ENCODE peak calls at places on chromosomes 3 and 15, in six cellular contexts. One of them, this sample, is unnamed.

GRCh38 chr3:69671082-69671952 is 67.9 kb upstream of the MITF start:
- DNase-seq in AG09319: no peak
- DNase-seq in cardiac fibroblast: peak
- DNase-seq in Panc1: no peak
- DNase-seq in iris pigment epithelial cell: peak
- DNase-seq in testis: peak
- DNase-seq in this sample: no peak

GRCh38 chr3:104992618-104993017 is 374.1 kb upstream of the ALCAM start:
- DNase-seq in testis: no peak
- DNase-seq in Panc1: no peak
- DNase-seq in cardiac fibroblast: no peak
- DNase-seq in AG09319: no peak
- DNase-seq in iris pigment epithelial cell: no peak
- DNase-seq in this sample: no peak

GRCh38 chr3:117059054-117059989 is 349.7 kb downstream of the TUSC7 start:
- DNase-seq in testis: no peak
- DNase-seq in Panc1: no peak
- DNase-seq in AG09319: no peak
- DNase-seq in cardiac fibroblast: peak
- DNase-seq in iris pigment epithelial cell: peak
- DNase-seq in this sample: no peak

GRCh38 chr3:1515842-1516241 is 423.0 kb downstream of the CNTN6 start:
- DNase-seq in iris pigment epithelial cell: no peak
- DNase-seq in Panc1: no peak
- DNase-seq in AG09319: no peak
- DNase-seq in cardiac fibroblast: no peak
- DNase-seq in testis: no peak
- DNase-seq in this sample: no peak

GRCh38 chr3:46833346-46834300 is 29.6 kb downstream of the MYL3 start:
- DNase-seq in testis: no peak
- DNase-seq in cardiac fibroblast: no peak
- DNase-seq in iris pigment epithelial cell: no peak
- DNase-seq in AG09319: no peak
- DNase-seq in Panc1: no peak
- DNase-seq in this sample: no peak

GRCh38 chr3:194935061-194935460 is 249.4 kb downstream of the FAM43A start:
- DNase-seq in iris pigment epithelial cell: no peak
- DNase-seq in Panc1: no peak
- DNase-seq in cardiac fibroblast: no peak
- DNase-seq in testis: no peak
- DNase-seq in AG09319: no peak
- DNase-seq in this sample: no peak

GRCh38 chr3:185361920-185362319 is 1.0 kb upstream of the MAP3K13 start:
- DNase-seq in cardiac fibroblast: no peak
- DNase-seq in Panc1: no peak
- DNase-seq in testis: no peak
- DNase-seq in AG09319: no peak
- DNase-seq in iris pigment epithelial cell: peak
- DNase-seq in this sample: no peak

GRCh38 chr3:46895204-46895660 is 17.7 kb downstream of the PTH1R start:
- DNase-seq in cardiac fibroblast: peak
- DNase-seq in AG09319: no peak
- DNase-seq in testis: peak
- DNase-seq in Panc1: peak
- DNase-seq in iris pigment epithelial cell: peak
- DNase-seq in this sample: peak

GRCh38 chr15:38186505-38186904 is 66.1 kb upstream of the SPRED1 start:
- DNase-seq in testis: no peak
- DNase-seq in Panc1: no peak
- DNase-seq in AG09319: no peak
- DNase-seq in cardiac fibroblast: no peak
- DNase-seq in iris pigment epithelial cell: no peak
- DNase-seq in this sample: no peak

GRCh38 chr3:64595253-64595694 is 92.5 kb downstream of the ADAMTS9 start:
- DNase-seq in cardiac fibroblast: peak
- DNase-seq in AG09319: no peak
- DNase-seq in Panc1: no peak
- DNase-seq in iris pigment epithelial cell: peak
- DNase-seq in testis: peak
- DNase-seq in this sample: no peak

GRCh38 chr15:68888419-68888818 is 41.9 kb upstream of the SPESP1 start:
- DNase-seq in cardiac fibroblast: no peak
- DNase-seq in iris pigment epithelial cell: no peak
- DNase-seq in testis: no peak
- DNase-seq in Panc1: no peak
- DNase-seq in AG09319: no peak
- DNase-seq in this sample: no peak

GRCh38 chr15:74543043-74543422 is 2.0 kb downstream of the ARID3B start:
- DNase-seq in testis: no peak
- DNase-seq in cardiac fibroblast: no peak
- DNase-seq in Panc1: no peak
- DNase-seq in AG09319: no peak
- DNase-seq in iris pigment epithelial cell: no peak
- DNase-seq in this sample: no peak

GRCh38 chr15:91941871-91942270 is 88.4 kb downstream of the SLCO3A1 start:
- DNase-seq in AG09319: no peak
- DNase-seq in Panc1: no peak
- DNase-seq in testis: no peak
- DNase-seq in cardiac fibroblast: peak
- DNase-seq in iris pigment epithelial cell: no peak
- DNase-seq in this sample: no peak

GRCh38 chr15:44325568-44325967 is 37.0 kb downstream of the GOLM2 start:
- DNase-seq in iris pigment epithelial cell: no peak
- DNase-seq in testis: no peak
- DNase-seq in Panc1: no peak
- DNase-seq in cardiac fibroblast: no peak
- DNase-seq in AG09319: no peak
- DNase-seq in this sample: no peak

GRCh38 chr15:96497951-96498350 is 167.5 kb downstream of the NR2F2 start:
- DNase-seq in cardiac fibroblast: no peak
- DNase-seq in Panc1: no peak
- DNase-seq in iris pigment epithelial cell: no peak
- DNase-seq in AG09319: no peak
- DNase-seq in testis: no peak
- DNase-seq in this sample: no peak

GRCh38 chr15:27826902-27827321 is 272.2 kb downstream of the OCA2 start:
- DNase-seq in AG09319: no peak
- DNase-seq in iris pigment epithelial cell: peak
- DNase-seq in cardiac fibroblast: no peak
- DNase-seq in testis: no peak
- DNase-seq in Panc1: no peak
- DNase-seq in this sample: no peak

GRCh38 chr3:27900316-27900715 is 178.2 kb upstream of the EOMES start:
- DNase-seq in iris pigment epithelial cell: no peak
- DNase-seq in Panc1: no peak
- DNase-seq in testis: no peak
- DNase-seq in AG09319: no peak
- DNase-seq in cardiac fibroblast: no peak
- DNase-seq in this sample: no peak

GRCh38 chr3:127524300-127524896 is 66.1 kb downstream of the TPRA1 start:
- DNase-seq in Panc1: no peak
- DNase-seq in testis: no peak
- DNase-seq in cardiac fibroblast: no peak
- DNase-seq in iris pigment epithelial cell: no peak
- DNase-seq in AG09319: no peak
- DNase-seq in this sample: no peak

GRCh38 chr3:61688307-61688695 is 126.9 kb downstream of the PTPRG start:
- DNase-seq in testis: no peak
- DNase-seq in cardiac fibroblast: no peak
- DNase-seq in Panc1: no peak
- DNase-seq in iris pigment epithelial cell: no peak
- DNase-seq in AG09319: no peak
- DNase-seq in this sample: no peak

GRCh38 chr15:91535856-91536500 is 317.5 kb upstream of the SLCO3A1 start:
- DNase-seq in cardiac fibroblast: no peak
- DNase-seq in iris pigment epithelial cell: no peak
- DNase-seq in testis: no peak
- DNase-seq in Panc1: no peak
- DNase-seq in AG09319: no peak
- DNase-seq in this sample: no peak

GRCh38 chr15:73078291-73078690 is 26.0 kb downstream of the NEO1 start:
- DNase-seq in iris pigment epithelial cell: no peak
- DNase-seq in testis: no peak
- DNase-seq in AG09319: no peak
- DNase-seq in Panc1: no peak
- DNase-seq in cardiac fibroblast: no peak
- DNase-seq in this sample: no peak

GRCh38 chr3:166013073-166013679 is 176.0 kb upstream of the BCHE start:
- DNase-seq in iris pigment epithelial cell: peak
- DNase-seq in AG09319: no peak
- DNase-seq in testis: peak
- DNase-seq in Panc1: peak
- DNase-seq in cardiac fibroblast: peak
- DNase-seq in this sample: no peak

GRCh38 chr15:37618368-37618767 is 316.1 kb upstream of the TMCO5A start:
- DNase-seq in cardiac fibroblast: no peak
- DNase-seq in iris pigment epithelial cell: no peak
- DNase-seq in AG09319: no peak
- DNase-seq in testis: no peak
- DNase-seq in Panc1: no peak
- DNase-seq in this sample: no peak

GRCh38 chr3:129975332-129976090 is 991 bp downstream of the TRH start:
- DNase-seq in AG09319: no peak
- DNase-seq in testis: peak
- DNase-seq in cardiac fibroblast: no peak
- DNase-seq in Panc1: no peak
- DNase-seq in iris pigment epithelial cell: no peak
- DNase-seq in this sample: peak

GRCh38 chr3:65439641-65440040 is 599.1 kb downstream of the MAGI1 start:
- DNase-seq in cardiac fibroblast: peak
- DNase-seq in iris pigment epithelial cell: peak
- DNase-seq in testis: peak
- DNase-seq in Panc1: no peak
- DNase-seq in AG09319: peak
- DNase-seq in this sample: no peak

This sample was measured in naive thymus-derived CD8-positive, alpha-beta T cell.